ENCODE peak calls at places on chromosome 7, in six cellular contexts. I is IMR-90, Y is thyroid gland, J is tibial nerve, C is esophagus muscularis mucosa, L is GM12892. M is an unnamed sample.

GRCh38 chr7:138750473-138750872 is 47.3 kb upstream of the TMEM213 start:
- DNase-seq in I (no peak), Y (no peak), J (no peak), C (no peak), L (no peak), M (no peak)

GRCh38 chr7:159040146-159040545 is 104.5 kb downstream of the VIPR2 start:
- DNase-seq in I (no peak), Y (no peak), J (no peak), C (no peak), L (no peak), M (no peak)

GRCh38 chr7:74007260-74007567 is 20.8 kb upstream of the ELN start:
- DNase-seq in I (no peak), Y (no peak), J (no peak), C (no peak), L (no peak), M (no peak)

GRCh38 chr7:21169667-21170605 is 257.9 kb upstream of the SP4 start:
- DNase-seq in I (no peak), Y (no peak), J (no peak), C (no peak), L (no peak), M (no peak)

GRCh38 chr7:23486002-23486773 is 15.9 kb upstream of the IGF2BP3 start:
- DNase-seq in I (no peak), Y (no peak), J (no peak), C (no peak), L (no peak), M (no peak)

GRCh38 chr7:24728503-24729364 is 28.5 kb downstream of the GSDME start:
- DNase-seq in I (peak; percentile 24), Y (no peak), J (no peak), C (peak; percentile 79), L (no peak), M (no peak)

GRCh38 chr7:115522174-115522573 is 508.4 kb downstream of the TFEC start:
- DNase-seq in I (no peak), Y (no peak), J (no peak), C (no peak), L (no peak), M (peak; percentile 38)

GRCh38 chr7:22179442-22179879 is 177.5 kb downstream of the RAPGEF5 start:
- DNase-seq in I (no peak), Y (no peak), J (no peak), C (no peak), L (no peak), M (no peak)

GRCh38 chr7:27088002-27088931 is 7.5 kb downstream of the HOXA1 start:
- DNase-seq in I (no peak), Y (no peak), J (no peak), C (no peak), L (no peak), M (peak; percentile 70)

GRCh38 chr7:96330193-96330592 is 8.3 kb upstream of the SLC25A13 start:
- DNase-seq in I (no peak), Y (no peak), J (no peak), C (peak; percentile 14), L (no peak), M (no peak)

DNA sequence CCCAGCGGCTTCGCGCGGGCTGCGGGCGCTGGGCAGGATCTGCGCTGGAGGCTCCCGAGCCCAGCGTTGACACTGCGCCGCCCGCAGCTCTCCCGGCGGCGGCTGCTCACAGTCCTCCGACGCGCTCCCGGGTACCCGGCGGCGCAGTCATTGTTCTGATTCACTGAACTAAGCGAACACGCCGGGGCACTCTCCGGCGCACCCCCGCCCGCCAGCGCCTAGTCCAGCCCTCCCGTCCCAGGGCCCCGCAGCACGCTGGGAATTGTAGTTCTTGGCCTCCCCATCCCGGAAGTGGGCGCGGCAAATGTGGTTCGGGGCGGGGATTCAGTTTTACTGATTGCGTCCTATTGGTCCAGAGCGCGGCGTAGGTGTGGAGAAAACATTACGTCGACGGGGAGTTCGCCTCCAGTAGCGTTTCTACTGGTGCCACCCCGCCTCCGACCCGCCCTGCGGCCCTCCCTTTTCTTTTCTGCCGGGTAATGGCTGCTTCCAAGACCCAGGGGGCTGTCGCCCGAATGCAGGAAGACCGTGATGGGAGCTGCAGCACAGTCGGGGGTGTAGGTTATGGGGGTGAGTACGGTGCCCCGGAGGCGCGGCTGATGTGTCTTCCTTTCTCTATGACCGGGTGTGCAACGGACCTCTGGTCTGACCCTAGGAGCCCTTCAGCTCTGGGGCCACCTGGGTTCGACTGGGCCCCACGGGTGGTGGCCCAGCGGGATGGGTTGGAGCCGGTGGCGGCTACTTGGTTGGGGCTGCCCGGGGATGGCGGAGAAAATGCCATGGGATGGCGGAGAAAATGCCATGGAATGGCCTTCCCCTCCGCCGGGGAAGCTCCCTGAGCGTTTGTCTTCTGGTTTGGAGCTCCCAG is at the start of the genes DOCK4 and ZNF277:
- DNase-seq in I (peak; percentile 99), Y (peak; percentile 98), J (peak; percentile 99), C (peak; percentile 100), L (peak; percentile 83), M (peak; percentile 99)
- TF ChIP-seq POLR2A in I (peak; percentile 87), Y (peak; percentile 97), J (peak; percentile 90), C (peak; percentile 21), L (peak; percentile 60), M (no peak)

GRCh38 chr7:149319376-149319775 is 57.4 kb downstream of the ZNF783 start:
- DNase-seq in I (no peak), Y (no peak), J (no peak), C (no peak), L (no peak), M (no peak)

GRCh38 chr7:149325248-149325647 is 63.3 kb downstream of the ZNF783 start:
- DNase-seq in I (no peak), Y (no peak), J (no peak), C (no peak), L (no peak), M (no peak)

GRCh38 chr7:149320313-149321124 is 58.5 kb downstream of the ZNF783 start:
- DNase-seq in I (no peak), Y (no peak), J (no peak), C (no peak), L (no peak), M (no peak)

GRCh38 chr7:149322737-149323136 is 60.7 kb downstream of the ZNF783 start:
- DNase-seq in I (no peak), Y (no peak), J (no peak), C (no peak), L (no peak), M (no peak)

GRCh38 chr7:149321978-149322541 is 60.1 kb downstream of the ZNF783 start:
- DNase-seq in I (peak; percentile 21), Y (no peak), J (no peak), C (no peak), L (no peak), M (no peak)
- TF ChIP-seq POLR2A in I (no peak), Y (no peak), J (no peak), C (no peak), L (no peak), M (no peak)

DNA sequence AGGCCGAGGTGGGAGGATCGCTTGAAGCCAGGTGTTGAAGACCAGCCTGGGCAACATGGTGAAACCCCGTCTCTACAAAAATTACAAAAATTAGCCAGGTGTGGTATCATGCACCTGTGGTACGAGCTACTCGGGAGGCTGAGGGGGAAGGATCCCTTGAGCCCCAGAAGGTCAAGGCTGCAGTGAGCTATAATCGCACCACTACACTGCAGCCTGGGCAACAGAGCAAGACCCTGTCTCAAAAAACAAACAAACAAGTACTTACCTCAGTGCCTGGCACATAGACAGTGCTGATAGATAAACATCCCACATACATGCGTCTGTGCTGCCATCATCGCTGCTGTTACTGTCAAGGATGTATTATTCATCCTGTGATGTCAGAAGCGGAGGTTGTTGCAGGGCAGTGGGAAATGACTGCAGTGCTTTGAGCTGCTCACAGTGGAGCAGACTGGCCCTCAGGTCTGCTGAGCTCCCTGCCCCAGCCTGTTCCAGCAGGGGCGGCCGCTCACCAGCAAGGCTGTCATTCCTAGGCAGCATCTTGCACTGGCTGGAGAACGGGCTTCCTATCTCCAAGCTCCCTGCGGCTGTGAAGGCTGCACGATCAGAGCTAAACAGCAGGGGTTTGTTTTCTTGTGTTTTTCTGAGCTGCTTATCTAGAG is 18.6 kb downstream of the FOXK1 start:
- DNase-seq in I (peak; percentile 100), Y (no peak), J (no peak), C (no peak), L (no peak), M (no peak)
- TF ChIP-seq POLR2A in I (peak; percentile 92), Y (no peak), J (no peak), C (no peak), L (no peak), M (no peak)

GRCh38 chr7:151085691-151086620 is at the start of gene AGAP3:
- DNase-seq in I (peak; percentile 70), Y (peak; percentile 88), J (peak; percentile 77), C (peak; percentile 96), L (peak; percentile 87), M (peak; percentile 95)
- TF ChIP-seq POLR2A in I (peak; percentile 61), Y (peak; percentile 71), J (peak; percentile 73), C (peak; percentile 73), L (peak; percentile 60), M (peak; percentile 57)

DNA sequence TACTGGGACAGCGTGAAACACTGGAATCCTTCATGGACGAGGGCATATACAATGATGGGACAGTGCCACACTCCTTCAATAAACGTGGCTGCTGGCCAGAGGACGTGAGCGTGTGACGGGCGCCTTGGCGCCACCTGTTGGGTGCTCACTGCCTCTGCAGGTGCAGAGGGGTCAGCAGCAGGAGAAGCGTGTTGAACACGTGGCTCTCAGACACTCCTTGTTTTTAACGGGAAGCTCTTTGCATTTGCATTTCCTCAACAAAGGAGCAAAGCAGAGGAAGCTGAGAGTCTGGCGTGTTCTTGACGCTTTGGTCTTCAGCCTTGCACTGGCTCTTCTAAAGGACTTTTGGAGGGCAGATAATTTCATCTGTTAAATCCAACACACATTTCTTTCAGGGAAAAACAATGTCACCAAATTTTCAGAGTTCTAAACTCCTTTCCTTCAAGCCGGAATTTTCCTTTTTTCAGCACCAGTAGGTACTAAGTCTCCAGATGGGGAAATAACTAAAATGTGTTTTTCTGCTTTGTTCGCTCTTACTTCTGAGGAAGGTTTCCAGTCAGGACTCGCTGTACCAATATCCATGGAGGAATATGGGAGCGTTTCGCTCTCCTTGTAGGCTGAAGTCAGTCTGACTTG is 2.9 kb upstream of the GET4 start:
- DNase-seq in I (peak; percentile 75), Y (peak; percentile 88), J (peak; percentile 75), C (peak; percentile 95), L (peak; percentile 78), M (peak; percentile 92)
- TF ChIP-seq POLR2A in I (no peak), Y (no peak), J (no peak), C (no peak), L (no peak), M (no peak)

DNA sequence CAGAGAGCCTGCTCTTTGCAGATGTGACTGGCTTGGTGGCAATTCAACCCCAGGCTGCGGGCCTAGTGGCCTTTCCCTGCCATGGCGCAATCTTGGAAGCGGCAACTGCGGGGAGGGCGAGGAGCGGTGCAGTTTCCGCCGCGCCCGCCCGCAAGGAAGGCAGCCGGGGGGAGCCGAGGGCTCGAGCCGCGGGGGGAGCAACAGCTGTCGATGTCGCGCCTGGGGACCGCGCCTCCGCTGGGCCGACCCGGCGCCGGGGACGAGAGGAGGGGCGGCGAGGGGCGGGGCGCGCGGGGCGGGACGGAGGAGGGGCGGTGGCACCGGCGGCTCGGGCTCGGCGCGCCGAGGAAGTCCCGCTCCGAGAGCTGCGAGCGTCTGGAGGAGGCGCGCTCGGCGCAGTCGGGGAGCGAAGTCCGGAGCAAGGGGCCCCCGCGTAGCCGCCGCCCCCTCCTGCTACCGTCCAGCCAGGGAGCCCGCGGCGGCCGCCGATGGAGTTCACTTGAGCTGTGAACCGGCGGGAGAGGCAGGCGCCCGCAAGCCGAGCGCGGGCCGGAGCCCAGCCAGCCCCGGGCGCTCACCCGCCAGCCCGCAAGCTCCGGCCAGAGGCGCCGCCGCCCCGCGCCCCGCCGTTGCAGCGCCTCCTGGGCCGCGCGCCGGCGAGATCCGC is 438.1 kb upstream of the GALNT17 start:
- DNase-seq in I (peak; percentile 44), Y (peak; percentile 62), J (peak; percentile 49), C (peak; percentile 95), L (peak; percentile 48), M (peak; percentile 86)
- TF ChIP-seq POLR2A in I (no peak), Y (peak; percentile 72), J (peak; percentile 76), C (no peak), L (no peak), M (no peak)

M was measured in spleen.